ENCODE peak calls at places on chromosomes 7 and 10, in seven cellular contexts. K is astrocyte of the spinal cord, P is activated B cell treated with CpG ODN at 0.5 μM for 24 hours, Q is brain microvascular endothelial cell, Y is hepatocyte, M is ascending aorta, A is epithelial cell of esophagus. E is an unnamed sample.

GRCh38 chr10:43393606-43394360 is 15.2 kb downstream of the HNRNPF start:
- DNase-seq in K (no peak), Y (no peak), M (no peak), Q (no peak), A (no peak), P (no peak), E (no peak)

GRCh38 chr7:836429-836828 is 4.2 kb downstream of the SUN1 start:
- DNase-seq in K (peak), Y (peak), M (peak), P (no peak), Q (peak), A (no peak), E (no peak)

GRCh38 chr7:154394804-154395203 is 342.6 kb downstream of the DPP6 start:
- DNase-seq in Y (no peak), Q (no peak), K (no peak), A (no peak), M (no peak), P (no peak), E (no peak)

GRCh38 chr7:8082762-8083161 is 114.2 kb downstream of the GLCCI1 start:
- DNase-seq in M (no peak), Y (no peak), A (no peak), Q (no peak), P (no peak), K (no peak), E (no peak)

GRCh38 chr10:58560068-58560467 is 47.4 kb downstream of the BICC1 start:
- DNase-seq in M (no peak), K (no peak), Y (no peak), Q (no peak), P (no peak), A (peak), E (no peak)

GRCh38 chr7:37826825-37827224 is 21.6 kb upstream of the NME8 start:
- DNase-seq in Y (no peak), M (no peak), K (no peak), A (no peak), Q (no peak), P (no peak), E (no peak)

GRCh38 chr10:102593074-102593803 is 51.0 kb upstream of the TRIM8 start:
- DNase-seq in P (no peak), A (no peak), M (no peak), K (peak), Q (peak), Y (no peak), E (no peak)

GRCh38 chr7:73717025-73717807 is 2.3 kb downstream of the STX1A start:
- DNase-seq in A (no peak), M (no peak), Q (peak), P (no peak), Y (peak), K (peak), E (no peak)

GRCh38 chr7:40058636-40059035 is 75.8 kb downstream of the MPLKIP start:
- DNase-seq in A (no peak), K (no peak), P (no peak), M (no peak), Y (no peak), Q (no peak), E (no peak)

GRCh38 chr10:133445751-133446708 is 7.7 kb upstream of the SCART1 start:
- DNase-seq in Y (peak), P (no peak), K (no peak), M (peak), Q (no peak), A (no peak), E (no peak)

GRCh38 chr7:99201027-99201426 is 6.9 kb downstream of the KPNA7 start:
- DNase-seq in K (peak), A (peak), P (no peak), Q (peak), M (no peak), Y (peak), E (no peak)

GRCh38 chr7:50400114-50400513 is 50.0 kb downstream of the FIGNL1 start:
- DNase-seq in Y (no peak), Q (no peak), P (no peak), A (peak), M (no peak), K (no peak), E (no peak)

GRCh38 chr10:70595566-70596016 is 7.0 kb downstream of the PRF1 start:
- DNase-seq in Y (no peak), A (no peak), Q (no peak), M (no peak), K (no peak), P (no peak), E (no peak)

GRCh38 chr7:455110-455928 is 64.3 kb downstream of the PDGFA start:
- DNase-seq in K (no peak), M (peak), Y (peak), P (no peak), Q (no peak), A (peak), E (no peak)

GRCh38 chr10:11798862-11799735 is 24.1 kb upstream of the PROSER2 start:
- DNase-seq in Y (no peak), M (no peak), K (no peak), Q (no peak), A (no peak), P (no peak), E (no peak)

GRCh38 chr10:59229451-59229850 is 53.0 kb downstream of the PHYHIPL start:
- DNase-seq in K (no peak), A (no peak), Y (no peak), P (no peak), Q (no peak), M (no peak), E (no peak)

GRCh38 chr10:101007099-101007711 is 7.6 kb downstream of the LZTS2 start:
- DNase-seq in Y (no peak), K (no peak), P (no peak), M (no peak), A (no peak), Q (no peak), E (no peak)

GRCh38 chr10:88254091-88254490 is 329.0 kb downstream of the RNLS start:
- DNase-seq in P (no peak), M (no peak), Y (peak), K (peak), Q (peak), A (peak), E (no peak)

GRCh38 chr10:126569513-126570447 is 100.7 kb downstream of the C10orf90 start:
- DNase-seq in A (peak), K (peak), Q (peak), Y (peak), M (no peak), P (no peak), E (no peak)

GRCh38 chr7:35869810-35870209 is 69.0 kb downstream of the SEPTIN7 start:
- DNase-seq in Y (no peak), P (no peak), M (no peak), K (peak), A (no peak), Q (peak), E (no peak)

GRCh38 chr7:99011706-99012404 is 132.1 kb downstream of the SMURF1 start:
- DNase-seq in Y (no peak), M (peak), Q (no peak), A (no peak), P (no peak), K (no peak), E (no peak)

DNA sequence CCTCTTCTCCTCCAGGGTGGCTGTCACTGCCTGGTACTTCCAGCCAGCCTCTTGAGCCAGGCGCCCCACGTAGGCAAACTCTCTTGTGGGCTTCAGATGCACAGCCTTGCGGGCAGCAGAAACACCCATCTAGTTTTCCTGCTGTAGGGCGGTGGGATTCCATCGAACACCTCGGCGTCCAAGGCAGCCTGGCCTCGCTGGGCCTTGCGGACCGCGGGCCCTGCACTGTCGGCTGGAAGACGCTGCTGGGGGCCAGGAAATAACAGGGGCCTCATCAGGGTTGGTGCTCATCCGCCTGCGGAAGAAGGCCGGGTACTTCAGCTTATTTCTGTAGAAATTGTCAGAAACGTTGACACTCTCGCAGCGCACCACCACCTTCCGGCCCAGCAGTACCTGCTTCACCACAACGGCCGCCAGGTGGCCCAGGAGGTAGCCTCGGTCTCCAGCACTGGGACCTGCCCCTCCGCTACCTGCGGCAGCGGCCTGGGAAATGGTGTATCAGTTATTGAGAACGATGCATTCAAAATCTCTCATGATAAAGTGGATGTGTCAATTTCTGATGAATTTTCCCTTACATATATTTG is 61.1 kb downstream of the WDFY4 start:
- DNase-seq in K (no peak), Y (no peak), A (peak), M (no peak), P (no peak), Q (no peak), E (no peak)
- TF ChIP-seq CTCF in K (no peak), Y (no peak), A (peak), M (no peak), P (no peak), Q (no peak), E (no peak)

DNA sequence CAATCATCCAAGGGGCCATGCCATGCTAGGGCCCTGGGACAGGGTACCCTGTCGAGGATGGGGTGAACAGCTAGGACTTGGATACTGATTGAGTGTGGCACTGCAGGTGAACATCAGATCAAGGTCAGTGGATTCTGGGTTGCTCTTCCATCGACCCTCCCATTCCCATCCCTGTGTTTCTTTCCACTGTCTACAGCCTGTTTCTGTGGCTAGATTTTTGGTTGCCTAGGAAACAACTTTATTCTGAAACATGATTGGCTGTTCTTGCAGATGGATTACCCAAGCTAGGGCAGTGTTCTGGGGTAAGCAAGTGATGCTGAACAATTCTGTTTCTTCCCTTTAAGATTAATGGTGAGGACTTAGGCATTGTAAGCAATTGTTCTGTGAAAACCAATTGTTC is 102.5 kb upstream of the BTBD16 start:
- DNase-seq in P (no peak), A (no peak), Y (no peak), M (no peak), K (no peak), Q (no peak), E (no peak)
- TF ChIP-seq CTCF in P (no peak), A (no peak), Y (no peak), M (no peak), K (no peak), Q (no peak), E (no peak)

DNA sequence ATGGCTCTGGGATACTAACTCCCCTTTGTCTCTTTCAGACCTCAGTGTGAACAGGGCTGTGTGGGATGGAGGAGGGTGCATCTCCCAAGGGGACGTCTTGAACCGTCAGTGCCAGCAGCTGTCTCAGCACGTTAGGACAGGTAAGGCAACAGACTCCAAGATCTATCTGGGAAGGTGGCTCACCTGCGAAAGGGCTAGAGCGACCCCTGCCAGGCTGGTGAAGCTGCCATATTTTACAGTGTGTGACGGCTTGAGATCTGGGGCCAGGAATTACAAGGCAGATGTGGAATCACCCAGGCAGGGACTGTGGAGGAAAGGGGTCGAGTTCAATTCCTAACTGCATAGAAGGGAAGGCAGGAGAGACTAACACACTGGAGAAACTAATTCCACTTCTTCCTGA is 11.2 kb downstream of the MUC17 start:
- DNase-seq in Y (no peak), Q (no peak), A (peak), P (no peak), K (no peak), M (no peak), E (no peak)
- TF ChIP-seq CTCF in Y (no peak), Q (no peak), A (peak), P (no peak), K (no peak), M (no peak), E (no peak)

DNA sequence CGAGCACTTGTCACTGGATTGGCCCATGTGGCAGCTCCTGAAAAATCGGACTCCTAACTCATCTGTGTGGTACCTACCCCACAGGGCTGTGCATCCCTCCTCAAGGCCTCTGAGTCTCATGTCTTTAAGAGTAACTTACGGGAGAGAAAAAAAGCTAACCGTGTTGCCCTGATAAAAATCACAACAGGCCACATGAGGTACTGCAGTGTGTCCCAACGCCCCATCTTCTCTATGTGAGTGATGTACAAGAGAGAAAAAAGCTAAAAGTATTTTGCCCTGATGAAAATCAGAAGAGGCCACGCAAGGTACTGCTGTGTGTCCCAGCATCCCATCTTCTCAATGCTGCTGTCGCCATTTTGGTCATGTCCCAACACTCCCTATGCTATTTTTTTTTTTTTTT is 41.2 kb upstream of the ADRB1 start:
- DNase-seq in M (no peak), K (no peak), P (no peak), Y (no peak), A (no peak), Q (no peak), E (no peak)
- TF ChIP-seq CTCF in M (no peak), K (no peak), P (no peak), Y (no peak), A (peak), Q (peak), E (peak)

DNA sequence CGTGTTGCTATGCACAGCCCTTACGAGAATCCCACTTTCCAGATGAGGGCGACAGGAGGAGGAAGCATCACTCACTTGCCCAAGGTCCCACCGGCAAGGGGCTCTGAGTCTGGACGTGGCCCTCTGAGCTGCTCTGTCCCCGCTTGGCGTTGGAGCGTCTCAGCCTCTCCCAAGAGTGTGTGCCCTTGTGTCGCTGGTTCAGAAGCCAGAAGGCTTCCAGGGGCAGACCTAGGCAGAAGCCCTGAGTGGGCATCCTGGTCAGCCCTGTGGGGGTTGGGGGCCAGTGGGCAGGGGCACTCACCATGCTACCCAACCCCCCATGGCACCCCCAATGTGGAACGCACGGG is 96.7 kb downstream of the LHPP start:
- DNase-seq in A (no peak), K (no peak), P (no peak), Y (no peak), Q (no peak), M (no peak), E (no peak)
- TF ChIP-seq CTCF in A (no peak), K (no peak), P (no peak), Y (no peak), Q (no peak), M (no peak), E (no peak)

GRCh38 chr10:61605221-61605620 is 57.5 kb upstream of the CABCOCO1 start:
- DNase-seq in Y (no peak), Q (no peak), K (no peak), M (no peak), A (no peak), P (no peak), E (no peak)

GRCh38 chr10:61609609-61610166 is 53.0 kb upstream of the CABCOCO1 start:
- DNase-seq in Y (no peak), P (no peak), A (no peak), Q (no peak), M (no peak), K (no peak), E (no peak)

GRCh38 chr10:61612009-61612408 is 50.7 kb upstream of the CABCOCO1 start:
- DNase-seq in M (no peak), P (no peak), K (no peak), Y (no peak), A (peak), Q (no peak), E (no peak)

GRCh38 chr10:61608255-61609040 is 54.3 kb upstream of the CABCOCO1 start:
- DNase-seq in Y (no peak), Q (no peak), A (no peak), K (peak), P (no peak), M (no peak), E (no peak)

GRCh38 chr10:61606971-61607907 is 55.5 kb upstream of the CABCOCO1 start:
- DNase-seq in K (no peak), A (peak), P (no peak), Q (no peak), M (no peak), Y (peak), E (no peak)
- TF ChIP-seq CTCF in K (peak), A (peak), P (no peak), Q (peak), M (peak), Y (peak), E (peak)

GRCh38 chr7:108973075-108973474 is 403.4 kb downstream of the DNAJB9 start:
- DNase-seq in K (peak), A (peak), Q (no peak), Y (peak), P (no peak), M (no peak), E (no peak)
- TF ChIP-seq CTCF in K (peak), A (peak), Q (no peak), Y (peak), P (no peak), M (no peak), E (peak)